ENCODE peak calls at places on chromosomes 11 and 22, in eight cellular contexts. D is upper lobe of right lung, S is body of pancreas, J is Calu3, K is HFFc6, T is ovary, Y is DND-41, E is nephron progenitor cell. N is an unnamed sample.

GRCh38 chr11:843818-844692 is 1.4 kb downstream of the TSPAN4 start:
- DNase-seq in D (peak), S (peak), J (peak), K (peak), T (peak), Y (no peak), E (peak), N (peak)

GRCh38 chr11:3989891-3990290 is 104.7 kb upstream of the RRM1 start:
- DNase-seq in D (no peak), S (no peak), J (no peak), K (no peak), T (no peak), Y (peak), E (no peak), N (no peak)

GRCh38 chr11:44725016-44725651 is 1.6 kb upstream of the TSPAN18 start:
- DNase-seq in D (no peak), S (no peak), J (no peak), K (no peak), T (no peak), Y (no peak), E (no peak), N (peak)

GRCh38 chr11:102771351-102771750 is 9.1 kb downstream of the MMP10 start:
- DNase-seq in D (no peak), S (no peak), J (no peak), K (no peak), T (no peak), Y (no peak), E (no peak), N (no peak)

GRCh38 chr11:96763244-96763643 is 373.4 kb downstream of the JRKL start:
- DNase-seq in D (no peak), S (no peak), J (no peak), K (no peak), T (no peak), Y (no peak), E (no peak), N (no peak)

GRCh38 chr22:47631571-47632102 is 869.2 kb downstream of the TBC1D22A start:
- DNase-seq in D (peak), S (no peak), J (no peak), K (no peak), T (no peak), Y (no peak), E (no peak), N (no peak)

GRCh38 chr11:121318848-121319834 is 26.6 kb downstream of the SC5D start:
- DNase-seq in D (no peak), S (peak), J (peak), K (peak), T (no peak), Y (peak), E (peak), N (peak)

GRCh38 chr11:17992916-17993315 is 19.9 kb downstream of the SERGEF start:
- DNase-seq in D (no peak), S (peak), J (no peak), K (no peak), T (no peak), Y (no peak), E (no peak), N (no peak)

GRCh38 chr11:113242767-113243397 is 71.5 kb upstream of the TTC12 start:
- DNase-seq in D (no peak), S (no peak), J (no peak), K (peak), T (peak), Y (no peak), E (no peak), N (peak)

GRCh38 chr11:65159005-65159404 is 11.0 kb upstream of the SPDYC start:
- DNase-seq in D (no peak), S (no peak), J (no peak), K (no peak), T (no peak), Y (no peak), E (no peak), N (no peak)
- TF ChIP-seq CTCF in D (no peak), S (no peak), J (no peak), K (no peak), T (no peak), Y (no peak), E (no peak), N (no peak)

GRCh38 chr11:125123194-125123946 is 11.9 kb upstream of the TMEM218 start:
- DNase-seq in D (no peak), S (no peak), J (no peak), K (no peak), T (no peak), Y (no peak), E (no peak), N (no peak)

GRCh38 chr11:125129316-125129990 is 18.0 kb upstream of the TMEM218 start:
- DNase-seq in D (no peak), S (no peak), J (no peak), K (no peak), T (no peak), Y (no peak), E (no peak), N (no peak)

GRCh38 chr11:125128450-125128849 is 17.0 kb upstream of the TMEM218 start:
- DNase-seq in D (no peak), S (no peak), J (no peak), K (peak), T (no peak), Y (no peak), E (no peak), N (no peak)

GRCh38 chr11:125123947-125124633 is 12.7 kb upstream of the TMEM218 start:
- DNase-seq in D (peak), S (peak), J (no peak), K (peak), T (peak), Y (peak), E (peak), N (peak)
- TF ChIP-seq CTCF in D (peak), S (peak), J (no peak), K (peak), T (no peak), Y (peak), E (peak), N (peak)

GRCh38 chr22:32518848-32519247 is 44.2 kb downstream of the FBXO7 start:
- DNase-seq in D (no peak), S (no peak), J (no peak), K (no peak), T (no peak), Y (no peak), E (no peak), N (no peak)
- TF ChIP-seq CTCF in D (peak), S (no peak), J (peak), K (peak), T (no peak), Y (peak), E (no peak), N (no peak)

GRCh38 chr22:44279059-44279340 is 33.8 kb downstream of the SHISAL1 start:
- DNase-seq in D (no peak), S (no peak), J (no peak), K (no peak), T (no peak), Y (no peak), E (peak), N (no peak)
- TF ChIP-seq CTCF in D (no peak), S (no peak), J (no peak), K (no peak), T (no peak), Y (no peak), E (no peak), N (no peak)

DNA sequence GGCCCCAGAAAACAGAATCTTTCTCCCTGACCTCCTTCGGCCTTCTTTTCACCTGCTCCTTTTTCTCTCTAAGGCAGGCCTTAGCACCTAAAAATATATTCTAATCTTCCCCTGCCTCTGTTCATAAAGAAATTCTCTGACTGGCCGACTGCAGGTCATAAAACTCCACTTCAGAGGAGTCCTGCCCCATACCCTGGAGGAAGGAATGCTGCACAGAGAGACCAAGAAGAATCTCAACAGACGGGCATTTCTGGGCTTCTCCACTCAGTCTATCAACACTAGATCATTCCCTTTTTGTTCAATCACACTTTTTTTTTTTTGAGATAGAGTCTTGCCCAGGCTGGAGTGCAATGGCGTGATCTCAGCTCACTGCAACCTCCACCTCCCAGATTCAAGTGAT is 19.7 kb upstream of the PGA3 start:
- DNase-seq in D (no peak), S (no peak), J (no peak), K (no peak), T (no peak), Y (no peak), E (no peak), N (no peak)
- TF ChIP-seq CTCF in D (no peak), S (no peak), J (no peak), K (peak), T (no peak), Y (no peak), E (no peak), N (no peak)

GRCh38 chr11:128953151-128953550 is 10.5 kb upstream of the TP53AIP1 start:
- DNase-seq in D (no peak), S (no peak), J (no peak), K (no peak), T (no peak), Y (no peak), E (no peak), N (no peak)

GRCh38 chr11:128946646-128947045 is 4.0 kb upstream of the TP53AIP1 start:
- DNase-seq in D (no peak), S (no peak), J (no peak), K (no peak), T (no peak), Y (no peak), E (no peak), N (no peak)

GRCh38 chr11:128942807-128943430 is at the start of gene TP53AIP1:
- DNase-seq in D (no peak), S (no peak), J (no peak), K (no peak), T (no peak), Y (no peak), E (no peak), N (no peak)

GRCh38 chr11:128949791-128950454 is 7.3 kb upstream of the TP53AIP1 start:
- DNase-seq in D (no peak), S (peak), J (no peak), K (no peak), T (no peak), Y (no peak), E (no peak), N (no peak)

GRCh38 chr11:128948583-128948982 is 5.9 kb upstream of the TP53AIP1 start:
- DNase-seq in D (no peak), S (no peak), J (peak), K (no peak), T (no peak), Y (no peak), E (peak), N (peak)
- TF ChIP-seq CTCF in D (peak), S (no peak), J (no peak), K (no peak), T (no peak), Y (peak), E (peak), N (no peak)

DNA sequence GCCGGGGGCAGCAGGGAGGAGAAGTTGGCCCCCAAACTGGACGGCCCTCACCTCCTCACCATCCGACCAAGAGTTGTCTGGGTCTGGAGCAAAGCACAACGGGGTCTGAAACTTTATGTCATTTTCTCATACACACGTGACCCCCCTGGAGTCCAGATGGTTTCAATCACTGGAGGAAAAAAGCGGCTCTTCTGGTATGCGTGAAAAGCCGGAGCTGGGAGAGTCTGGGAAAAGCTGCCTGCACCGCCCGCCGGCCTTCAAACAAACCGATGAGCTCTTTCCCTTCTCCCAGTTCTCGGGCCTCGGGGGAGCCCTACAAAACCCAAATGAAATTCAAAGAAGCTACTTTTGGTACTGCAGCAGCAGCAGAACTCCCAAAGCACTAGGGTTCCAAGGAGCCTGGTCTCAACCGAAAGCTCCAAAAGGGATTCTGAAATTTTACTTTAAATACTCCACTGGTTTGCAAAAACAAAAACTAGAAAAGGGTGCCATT is 39.7 kb upstream of the AKIP1 start:
- DNase-seq in D (peak), S (peak), J (peak), K (peak), T (peak), Y (no peak), E (peak), N (peak)
- TF ChIP-seq CTCF in D (no peak), S (no peak), J (no peak), K (no peak), T (no peak), Y (no peak), E (no peak), N (no peak)

DNA sequence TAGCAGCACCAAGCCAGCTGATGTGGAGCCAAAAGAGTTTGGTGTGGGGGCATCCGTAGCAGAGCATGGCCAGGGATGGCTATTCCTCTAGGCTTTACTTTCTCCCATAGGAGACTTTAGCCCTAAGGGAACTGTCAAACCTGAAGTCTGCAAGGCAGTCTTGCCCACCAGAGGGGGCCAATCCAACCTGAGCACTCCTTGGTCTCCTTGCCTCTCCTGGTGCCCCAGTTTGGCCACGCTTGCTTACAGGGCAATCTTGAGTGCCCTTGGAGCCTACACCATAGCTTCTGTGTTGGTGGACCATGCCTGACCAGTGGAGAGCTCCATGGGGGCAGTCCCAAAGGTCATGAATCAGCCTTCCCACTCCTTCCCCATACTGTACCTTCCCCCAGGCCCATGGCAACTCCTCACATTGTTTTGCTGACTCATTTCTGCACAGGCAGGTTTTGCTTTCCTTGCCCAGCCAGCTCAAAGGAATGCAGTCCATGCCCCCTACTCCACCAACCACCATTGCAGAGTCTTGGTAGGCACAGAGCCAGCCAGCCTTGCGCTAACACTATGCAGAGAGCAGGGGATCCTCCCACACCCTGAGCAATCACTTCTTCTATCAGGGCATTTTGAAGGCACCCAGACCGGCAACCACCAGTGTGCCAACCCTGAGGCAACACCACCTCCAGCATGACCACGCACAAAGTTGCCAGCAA is 1421.2 kb upstream of the RAG2 start:
- DNase-seq in D (no peak), S (no peak), J (peak), K (no peak), T (no peak), Y (no peak), E (no peak), N (peak)
- TF ChIP-seq CTCF in D (no peak), S (no peak), J (no peak), K (no peak), T (no peak), Y (peak), E (no peak), N (no peak)